ENCODE peak calls at places on chromosome 9, in eight cellular contexts. P is AG09319; B is stimulated activated CD4-positive, alpha-beta T cell treated with anti-CD3 and anti-CD28 coated beads, Interleukin-4, amount 100 ng/mL, for 4 hours; G is HT-29; A is glutamatergic neuron; I is psoas muscle; Y is activated B cell treated with CpG ODN at 0.5 μM for 24 hours; W is iris pigment epithelial cell. V is an unnamed sample.

GRCh38 chr9:118023649-118024048 is 319.4 kb downstream of the TLR4 start:
- DNase-seq in P (no peak), B (no peak), G (no peak), A (no peak), I (no peak), Y (no peak), W (no peak), V (no peak)

GRCh38 chr9:16044116-16044881 is 491.5 kb downstream of the CCDC171 start:
- DNase-seq in P (no peak), B (no peak), G (no peak), A (no peak), I (no peak), Y (no peak), W (peak), V (peak)

GRCh38 chr9:13228431-13228830 is 51.1 kb downstream of the MPDZ start:
- DNase-seq in P (no peak), B (no peak), G (no peak), A (no peak), I (no peak), Y (no peak), W (peak), V (no peak)

GRCh38 chr9:114953917-114954316 is 23.5 kb upstream of the TNFSF8 start:
- DNase-seq in P (peak), B (no peak), G (no peak), A (no peak), I (no peak), Y (no peak), W (peak), V (peak)

GRCh38 chr9:70257991-70258691 is 637 bp upstream of the SMC5 start:
- DNase-seq in P (no peak), B (peak), G (peak), A (no peak), I (no peak), Y (no peak), W (peak), V (peak)

GRCh38 chr9:13049223-13049622 is 230.3 kb downstream of the MPDZ start:
- DNase-seq in P (no peak), B (no peak), G (no peak), A (no peak), I (no peak), Y (no peak), W (no peak), V (no peak)

GRCh38 chr9:32344551-32345182 is 39.8 kb upstream of the ACO1 start:
- DNase-seq in P (no peak), B (no peak), G (no peak), A (no peak), I (no peak), Y (no peak), W (peak), V (peak)

GRCh38 chr9:122350577-122351355 is 20.1 kb upstream of the PTGS1 start:
- DNase-seq in P (peak), B (peak), G (peak), A (peak), I (peak), Y (peak), W (peak), V (peak)

GRCh38 chr9:36980148-36980974 is 53.7 kb downstream of the PAX5 start:
- DNase-seq in P (no peak), B (no peak), G (peak), A (peak), I (no peak), Y (no peak), W (no peak), V (no peak)